ENCODE peak calls at places on chromosome 15, in six cellular contexts. O is left cardiac atrium, Z is AG08395, G is A172, F is anterior cingulate cortex, B is esophagus muscularis mucosa. P is an unnamed sample.
A peak's percentile ranks its signal among the peaks of the same experiment; 100 is the strongest.

GRCh38 chr15:47331796-47332480 is 385.4 kb upstream of the SEMA6D start:
- DNase-seq in F (no peak), O (no peak), B (no peak), G (no peak), Z (peak; percentile 60), P (no peak)

GRCh38 chr15:42146551-42147430 is 9.6 kb downstream of the PLA2G4F start:
- DNase-seq in F (no peak), B (no peak), Z (no peak), G (no peak), O (no peak), P (no peak)

GRCh38 chr15:97959738-97960363 is 652 bp upstream of the ARRDC4 start:
- DNase-seq in F (no peak), O (no peak), Z (no peak), B (no peak), G (no peak), P (no peak)

GRCh38 chr15:77634266-77634962 is 1.7 kb upstream of the LINGO1 start:
- DNase-seq in O (peak; percentile 73), F (peak; percentile 58), G (peak; percentile 30), Z (peak; percentile 48), B (no peak), P (peak; percentile 84)

GRCh38 chr15:45254405-45255293 is 2.6 kb downstream of the SLC28A2 start:
- DNase-seq in G (peak; percentile 37), B (no peak), Z (no peak), F (no peak), O (no peak), P (no peak)

GRCh38 chr15:33089165-33089877 is 105.2 kb downstream of the FMN1 start:
- DNase-seq in Z (no peak), O (no peak), B (no peak), F (no peak), G (no peak), P (no peak)

GRCh38 chr15:38084289-38084688 is 149.8 kb downstream of the TMCO5A start:
- DNase-seq in G (peak; percentile 38), B (no peak), O (no peak), Z (no peak), F (no peak), P (peak; percentile 30)

GRCh38 chr15:52529289-52529929 is 729 bp upstream of the MYO5A start:
- DNase-seq in Z (peak; percentile 19), B (no peak), O (no peak), F (peak; percentile 20), G (no peak), P (peak; percentile 27)

GRCh38 chr15:71654714-71655174 is 155.6 kb upstream of the NR2E3 start:
- DNase-seq in F (no peak), Z (no peak), G (no peak), O (peak; percentile 35), B (peak; percentile 37), P (no peak)